ENCODE peak calls at places on chromosome 6, in five cellular contexts. Q, O, Y, R and K are unnamed samples.

GRCh38 chr6:135438907-135439535 is 58.5 kb downstream of the AHI1 start:
- DNase-seq in R (no peak), O (no peak), Q (no peak), Y (no peak), K (no peak)

GRCh38 chr6:39327516-39327915 is 5.0 kb upstream of the KCNK16 start:
- DNase-seq in R (no peak), Q (no peak), O (no peak), Y (no peak), K (no peak)

GRCh38 chr6:88922775-88923548 is 40.5 kb downstream of the RNGTT start:
- DNase-seq in O (no peak), Y (no peak), Q (no peak), R (no peak), K (no peak)

GRCh38 chr6:142306736-142307135 is 4.9 kb downstream of the ADGRG6 start:
- DNase-seq in R (no peak), O (no peak), Q (no peak), Y (no peak), K (no peak)

GRCh38 chr6:57173886-57174510 is 1.9 kb downstream of the BAG2 start:
- DNase-seq in R (no peak), Y (no peak), Q (no peak), O (no peak), K (no peak)

GRCh38 chr6:154257074-154257473 is 99.5 kb downstream of the IPCEF1 start:
- DNase-seq in Q (no peak), O (no peak), R (no peak), Y (no peak), K (no peak)

GRCh38 chr6:169866668-169867521 is 115.5 kb downstream of the ERMARD start:
- DNase-seq in Y (no peak), O (no peak), R (no peak), Q (no peak), K (no peak)

GRCh38 chr6:101230866-101231265 is 162.6 kb upstream of the GRIK2 start:
- DNase-seq in Q (no peak), R (no peak), Y (no peak), O (no peak), K (no peak)

GRCh38 chr6:149170564-149171452 is 146.7 kb upstream of the TAB2 start:
- DNase-seq in R (no peak), O (no peak), Y (no peak), Q (no peak), K (no peak)

GRCh38 chr6:30192076-30192475 is 21.1 kb downstream of the TRIM26 start:
- DNase-seq in O (no peak), R (no peak), Y (peak), Q (no peak), K (no peak)

GRCh38 chr6:41536884-41537347 is 9.3 kb upstream of the FOXP4 start:
- DNase-seq in Y (no peak), R (no peak), Q (no peak), O (no peak), K (no peak)